ENCODE peak calls at places on chromosomes 4 and X, in seven cellular contexts. One of them, this sample, is unnamed. For H3K9me3, the result is how much of the 10 kb centered on the place peaks cover.

GRCh38 chr4:113436360-113436759 is 325.2 kb downstream of the CAMK2D start:
- DNase-seq in breast epithelium: no peak
- DNase-seq in lower lobe of right lung: no peak
- DNase-seq in heart left ventricle: no peak
- DNase-seq in cardiac muscle cell: no peak
- DNase-seq in AG04450: no peak
- DNase-seq in mammary epithelial cell: peak
- DNase-seq in this sample: no peak

GRCh38 chrX:72641601-72642000 is 69.0 kb upstream of the HDAC8 start:
- DNase-seq in mammary epithelial cell: peak
- DNase-seq in heart left ventricle: no peak
- DNase-seq in AG04450: no peak
- DNase-seq in lower lobe of right lung: no peak
- DNase-seq in breast epithelium: no peak
- DNase-seq in cardiac muscle cell: no peak
- DNase-seq in this sample: no peak

GRCh38 chrX:130176354-130176776 is 4.6 kb downstream of the RAB33A start:
- DNase-seq in mammary epithelial cell: no peak
- DNase-seq in heart left ventricle: no peak
- DNase-seq in lower lobe of right lung: no peak
- DNase-seq in AG04450: no peak
- DNase-seq in breast epithelium: no peak
- DNase-seq in cardiac muscle cell: no peak
- DNase-seq in this sample: no peak

GRCh38 chr4:76279462-76279861 is 27.1 kb upstream of the STBD1 start:
- DNase-seq in mammary epithelial cell: no peak
- DNase-seq in cardiac muscle cell: no peak
- DNase-seq in lower lobe of right lung: no peak
- DNase-seq in breast epithelium: no peak
- DNase-seq in heart left ventricle: no peak
- DNase-seq in AG04450: no peak
- DNase-seq in this sample: no peak

GRCh38 chrX:40127052-40127451 is 29.3 kb upstream of the BCOR start:
- DNase-seq in cardiac muscle cell: no peak
- DNase-seq in AG04450: no peak
- DNase-seq in mammary epithelial cell: no peak
- DNase-seq in heart left ventricle: no peak
- DNase-seq in breast epithelium: no peak
- DNase-seq in lower lobe of right lung: no peak
- DNase-seq in this sample: no peak

GRCh38 chrX:44025611-44026010 is 52.4 kb upstream of the NDP start:
- DNase-seq in AG04450: no peak
- DNase-seq in heart left ventricle: no peak
- DNase-seq in lower lobe of right lung: no peak
- DNase-seq in breast epithelium: no peak
- DNase-seq in cardiac muscle cell: no peak
- DNase-seq in mammary epithelial cell: no peak
- DNase-seq in this sample: no peak

GRCh38 chr4:73895201-73896177 is 26.3 kb downstream of the CXCL1 start:
- DNase-seq in breast epithelium: no peak
- DNase-seq in mammary epithelial cell: no peak
- DNase-seq in cardiac muscle cell: no peak
- DNase-seq in lower lobe of right lung: no peak
- DNase-seq in AG04450: no peak
- DNase-seq in heart left ventricle: no peak
- DNase-seq in this sample: no peak

GRCh38 chr4:72900952-72901351 is 168.6 kb downstream of the COX18 start:
- DNase-seq in cardiac muscle cell: no peak
- DNase-seq in mammary epithelial cell: no peak
- DNase-seq in lower lobe of right lung: no peak
- DNase-seq in breast epithelium: no peak
- DNase-seq in heart left ventricle: peak
- DNase-seq in AG04450: no peak
- DNase-seq in this sample: no peak

GRCh38 chr4:153676491-153676890 is 7.6 kb upstream of the TLR2 start:
- DNase-seq in cardiac muscle cell: no peak
- DNase-seq in AG04450: no peak
- DNase-seq in lower lobe of right lung: no peak
- DNase-seq in heart left ventricle: no peak
- DNase-seq in mammary epithelial cell: peak
- DNase-seq in breast epithelium: no peak
- DNase-seq in this sample: no peak

GRCh38 chr4:8053688-8054449 is 104.7 kb downstream of the ABLIM2 start:
- DNase-seq in cardiac muscle cell: no peak
- DNase-seq in lower lobe of right lung: no peak
- DNase-seq in mammary epithelial cell: no peak
- DNase-seq in breast epithelium: no peak
- DNase-seq in AG04450: no peak
- DNase-seq in heart left ventricle: no peak
- DNase-seq in this sample: no peak

GRCh38 chr4:171612907-171613306 is 200.3 kb upstream of the GALNTL6 start:
- DNase-seq in mammary epithelial cell: no peak
- DNase-seq in lower lobe of right lung: no peak
- DNase-seq in breast epithelium: no peak
- DNase-seq in cardiac muscle cell: no peak
- DNase-seq in AG04450: no peak
- DNase-seq in heart left ventricle: no peak
- DNase-seq in this sample: no peak

GRCh38 chr4:175784986-175785525 is 27.0 kb downstream of the GPM6A start:
- DNase-seq in lower lobe of right lung: no peak
- DNase-seq in mammary epithelial cell: no peak
- DNase-seq in AG04450: no peak
- DNase-seq in heart left ventricle: no peak
- DNase-seq in breast epithelium: no peak
- DNase-seq in cardiac muscle cell: no peak
- DNase-seq in this sample: no peak

GRCh38 chrX:111568356-111568755 is 56.9 kb downstream of the SERTM2 start:
- DNase-seq in heart left ventricle: no peak
- DNase-seq in lower lobe of right lung: no peak
- DNase-seq in cardiac muscle cell: peak
- DNase-seq in breast epithelium: no peak
- DNase-seq in AG04450: no peak
- DNase-seq in mammary epithelial cell: peak
- DNase-seq in this sample: no peak

GRCh38 chrX:29478336-29479069 is 736.9 kb upstream of the MAGEB2 start:
- DNase-seq in cardiac muscle cell: peak
- DNase-seq in mammary epithelial cell: peak
- DNase-seq in AG04450: no peak
- DNase-seq in heart left ventricle: no peak
- DNase-seq in breast epithelium: no peak
- DNase-seq in lower lobe of right lung: no peak
- DNase-seq in this sample: no peak

GRCh38 chr4:183552274-183553146 is 47.7 kb downstream of the ING2 start:
- DNase-seq in heart left ventricle: no peak
- DNase-seq in breast epithelium: no peak
- DNase-seq in lower lobe of right lung: no peak
- DNase-seq in cardiac muscle cell: no peak
- DNase-seq in mammary epithelial cell: no peak
- DNase-seq in AG04450: no peak
- DNase-seq in this sample: no peak

GRCh38 chrX:101759000-101759399 is 99.3 kb upstream of the ARMCX2 start:
- DNase-seq in heart left ventricle: no peak
- DNase-seq in lower lobe of right lung: no peak
- DNase-seq in breast epithelium: no peak
- DNase-seq in AG04450: peak
- DNase-seq in cardiac muscle cell: peak
- DNase-seq in mammary epithelial cell: peak
- DNase-seq in this sample: peak

DNA sequence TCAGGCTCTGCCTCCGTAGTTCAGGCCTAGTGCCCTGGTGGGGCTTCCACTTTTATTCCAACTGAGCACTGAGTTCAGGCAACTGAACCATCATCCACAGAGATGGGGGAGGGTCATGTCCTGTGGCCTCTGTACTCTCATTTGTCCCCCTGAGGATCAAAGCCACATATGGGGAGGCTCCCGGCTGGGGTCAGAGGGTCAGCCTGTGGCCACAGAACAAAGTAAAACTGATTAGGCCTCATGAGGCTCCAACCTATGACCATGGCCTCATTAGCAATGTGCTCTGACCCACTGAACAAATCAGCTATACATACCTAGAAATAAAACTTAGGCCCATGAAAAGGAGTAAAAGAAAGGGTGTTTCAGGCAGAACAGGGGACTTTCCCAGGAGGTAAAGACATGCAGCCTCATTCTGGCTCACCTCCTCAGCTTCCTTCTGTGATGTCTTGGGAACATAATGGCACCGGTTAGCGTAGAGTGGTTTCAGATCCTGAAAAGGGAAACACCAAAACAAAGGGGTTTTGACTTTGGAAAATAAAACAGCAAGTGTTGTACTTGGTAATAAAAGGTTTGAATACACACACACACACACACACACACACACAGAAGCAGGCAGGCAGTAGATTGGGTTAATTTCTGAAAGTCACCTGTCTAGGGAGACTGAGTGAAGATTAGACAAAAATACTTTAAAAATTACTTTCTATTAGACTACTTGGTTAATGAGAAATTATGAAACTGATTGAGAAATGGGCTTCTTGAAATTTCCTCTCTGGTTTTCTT is 24.3 kb downstream of the TMEM255A start:
- DNase-seq in lower lobe of right lung: no peak
- DNase-seq in cardiac muscle cell: no peak
- DNase-seq in heart left ventricle: no peak
- DNase-seq in AG04450: no peak
- DNase-seq in breast epithelium: no peak
- DNase-seq in mammary epithelial cell: no peak
- DNase-seq in this sample: no peak
- H3K9me3 ChIP-seq in lower lobe of right lung: under half
- H3K9me3 ChIP-seq in cardiac muscle cell: under half
- H3K9me3 ChIP-seq in heart left ventricle: under half
- H3K9me3 ChIP-seq in AG04450: under half
- H3K9me3 ChIP-seq in breast epithelium: under half
- H3K9me3 ChIP-seq in mammary epithelial cell: under half
- H3K9me3 ChIP-seq in this sample: under half

GRCh38 chr4:87090305-87090704 is 130.1 kb downstream of the KLHL8 start:
- DNase-seq in mammary epithelial cell: no peak
- DNase-seq in heart left ventricle: no peak
- DNase-seq in breast epithelium: no peak
- DNase-seq in AG04450: no peak
- DNase-seq in cardiac muscle cell: no peak
- DNase-seq in lower lobe of right lung: no peak
- DNase-seq in this sample: no peak

GRCh38 chr4:87089368-87089767 is 131.1 kb downstream of the KLHL8 start:
- DNase-seq in breast epithelium: no peak
- DNase-seq in heart left ventricle: no peak
- DNase-seq in lower lobe of right lung: no peak
- DNase-seq in cardiac muscle cell: no peak
- DNase-seq in AG04450: no peak
- DNase-seq in mammary epithelial cell: no peak
- DNase-seq in this sample: no peak

GRCh38 chr4:87088188-87088587 is 132.2 kb downstream of the KLHL8 start:
- DNase-seq in cardiac muscle cell: no peak
- DNase-seq in lower lobe of right lung: no peak
- DNase-seq in heart left ventricle: no peak
- DNase-seq in mammary epithelial cell: no peak
- DNase-seq in AG04450: no peak
- DNase-seq in breast epithelium: no peak
- DNase-seq in this sample: no peak

GRCh38 chr4:87093443-87094123 is 126.8 kb downstream of the KLHL8 start:
- DNase-seq in mammary epithelial cell: peak
- DNase-seq in breast epithelium: no peak
- DNase-seq in cardiac muscle cell: peak
- DNase-seq in heart left ventricle: no peak
- DNase-seq in AG04450: no peak
- DNase-seq in lower lobe of right lung: no peak
- DNase-seq in this sample: no peak

DNA sequence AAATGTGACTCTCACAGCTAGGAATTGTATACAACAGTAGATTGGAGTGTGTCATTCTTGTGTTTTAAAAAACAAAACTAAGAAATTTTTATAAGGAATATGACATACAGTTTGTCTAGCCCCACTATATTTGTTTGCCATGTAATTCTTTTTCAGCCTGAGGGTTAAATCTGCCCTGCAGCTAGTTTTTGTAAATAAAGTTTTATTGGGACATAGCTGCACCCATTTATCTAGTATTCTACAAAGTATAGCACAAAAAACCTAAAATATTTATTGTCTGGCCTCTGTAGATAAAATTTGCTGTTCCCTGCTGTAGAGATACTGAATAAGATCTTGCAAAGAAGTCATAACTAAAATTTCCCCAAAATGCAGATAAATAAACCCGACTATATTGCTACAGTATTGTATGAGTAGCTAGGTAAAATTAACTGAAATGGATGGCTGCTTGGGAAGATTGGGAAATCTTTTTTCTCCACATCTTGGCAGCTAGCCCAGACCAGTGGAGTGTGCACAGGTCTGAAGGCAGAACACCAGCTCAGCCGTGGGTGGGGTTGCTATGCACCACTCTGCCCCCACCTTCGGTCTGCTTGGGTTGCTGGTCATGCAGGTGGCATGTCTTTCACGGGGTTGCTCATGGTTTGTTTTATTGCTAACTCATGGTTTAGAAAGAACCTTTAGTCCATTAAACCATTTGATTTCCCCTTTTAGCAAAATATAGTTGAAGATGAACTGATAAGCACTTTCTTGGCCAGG is 127.9 kb downstream of the KLHL8 start:
- DNase-seq in breast epithelium: peak
- DNase-seq in lower lobe of right lung: peak
- DNase-seq in AG04450: peak
- DNase-seq in mammary epithelial cell: peak
- DNase-seq in cardiac muscle cell: peak
- DNase-seq in heart left ventricle: peak
- DNase-seq in this sample: peak
- H3K27ac ChIP-seq in breast epithelium: peak
- H3K27ac ChIP-seq in lower lobe of right lung: peak
- H3K27ac ChIP-seq in AG04450: peak
- H3K27ac ChIP-seq in mammary epithelial cell: peak
- H3K27ac ChIP-seq in cardiac muscle cell: peak
- H3K27ac ChIP-seq in heart left ventricle: peak
- H3K27ac ChIP-seq in this sample: peak

DNA sequence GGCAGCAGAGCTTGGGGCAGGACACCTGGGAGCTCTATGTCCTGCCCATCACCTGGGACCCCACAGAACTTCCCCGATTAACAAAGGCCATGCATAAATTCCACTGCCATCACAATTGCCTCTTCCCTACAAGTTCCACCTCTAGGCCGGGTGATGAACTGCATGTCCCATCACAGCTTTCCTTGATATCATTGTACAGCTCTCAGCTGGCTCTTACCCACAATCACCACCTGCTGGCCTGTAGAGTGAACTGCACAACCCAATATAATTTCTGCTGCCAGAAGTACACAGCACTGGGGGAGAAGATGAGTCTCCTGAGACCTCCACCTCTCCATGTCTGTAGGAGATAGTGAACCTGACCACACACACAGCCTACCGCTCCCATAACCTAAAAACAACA is 285.0 kb upstream of the AADAT start:
- DNase-seq in lower lobe of right lung: no peak
- DNase-seq in cardiac muscle cell: peak
- DNase-seq in breast epithelium: no peak
- DNase-seq in heart left ventricle: no peak
- DNase-seq in AG04450: no peak
- DNase-seq in mammary epithelial cell: peak
- DNase-seq in this sample: no peak
- H3K9me3 ChIP-seq in lower lobe of right lung: under half
- H3K9me3 ChIP-seq in cardiac muscle cell: under half
- H3K9me3 ChIP-seq in breast epithelium: under half
- H3K9me3 ChIP-seq in heart left ventricle: under half
- H3K9me3 ChIP-seq in AG04450: under half
- H3K9me3 ChIP-seq in mammary epithelial cell: under half
- H3K9me3 ChIP-seq in this sample: under half

GRCh38 chr4:25915359-25915716 is 1.3 kb downstream of the SMIM20 start:
- DNase-seq in lower lobe of right lung: no peak
- DNase-seq in breast epithelium: no peak
- DNase-seq in cardiac muscle cell: no peak
- DNase-seq in AG04450: no peak
- DNase-seq in mammary epithelial cell: no peak
- DNase-seq in heart left ventricle: no peak
- DNase-seq in this sample: no peak
- H3K27ac ChIP-seq in lower lobe of right lung: no peak
- H3K27ac ChIP-seq in breast epithelium: peak
- H3K27ac ChIP-seq in cardiac muscle cell: no peak
- H3K27ac ChIP-seq in AG04450: no peak
- H3K27ac ChIP-seq in mammary epithelial cell: no peak
- H3K27ac ChIP-seq in heart left ventricle: peak
- H3K27ac ChIP-seq in this sample: peak

This sample was measured in tibial artery.